ENCODE peak calls at places on chromosome 11, in four cellular contexts. One of them, this sample, is unnamed.

GRCh38 chr11:96235725-96236124 is 107.3 kb downstream of the MAML2 start:
- DNase-seq in K562: no peak
- DNase-seq in GM12878: no peak
- DNase-seq in HL-60: no peak
- DNase-seq in this sample: no peak

GRCh38 chr11:12275818-12276217 is 101.6 kb upstream of the PARVA start:
- DNase-seq in K562: no peak
- DNase-seq in GM12878: no peak
- DNase-seq in HL-60: no peak
- DNase-seq in this sample: no peak

GRCh38 chr11:44572884-44573283 is 7.4 kb downstream of the CD82 start:
- DNase-seq in K562: no peak
- DNase-seq in GM12878: no peak
- DNase-seq in HL-60: no peak
- DNase-seq in this sample: no peak

GRCh38 chr11:74473382-74474201 is 6.2 kb upstream of the KCNE3 start:
- DNase-seq in K562: no peak
- DNase-seq in GM12878: no peak
- DNase-seq in HL-60: no peak
- DNase-seq in this sample: no peak

GRCh38 chr11:102438311-102439062 is 14.1 kb downstream of the TMEM123 start:
- DNase-seq in K562: no peak
- DNase-seq in GM12878: no peak
- DNase-seq in HL-60: no peak
- DNase-seq in this sample: no peak

GRCh38 chr11:57493507-57494503 is 21.7 kb downstream of the SLC43A1 start:
- DNase-seq in K562: peak; percentile 69
- DNase-seq in GM12878: no peak
- DNase-seq in HL-60: no peak
- DNase-seq in this sample: peak; percentile 70

GRCh38 chr11:95358516-95359322 is 127.7 kb upstream of the SESN3 start:
- DNase-seq in K562: no peak
- DNase-seq in GM12878: no peak
- DNase-seq in HL-60: no peak
- DNase-seq in this sample: no peak

GRCh38 chr11:19642759-19643158 is 69.9 kb upstream of the NAV2 start:
- DNase-seq in K562: no peak
- DNase-seq in GM12878: no peak
- DNase-seq in HL-60: no peak
- DNase-seq in this sample: no peak

GRCh38 chr11:12017865-12018453 is 9.5 kb upstream of the DKK3 start:
- DNase-seq in K562: peak; percentile 25
- DNase-seq in GM12878: no peak
- DNase-seq in HL-60: no peak
- DNase-seq in this sample: no peak

GRCh38 chr11:43736502-43737193 is 56.1 kb downstream of the HSD17B12 start:
- DNase-seq in K562: no peak
- DNase-seq in GM12878: no peak
- DNase-seq in HL-60: no peak
- DNase-seq in this sample: no peak

GRCh38 chr11:11588890-11589289 is 32.9 kb downstream of the GALNT18 start:
- DNase-seq in K562: no peak
- DNase-seq in GM12878: no peak
- DNase-seq in HL-60: no peak
- DNase-seq in this sample: no peak

GRCh38 chr11:74462009-74462408 is 5.3 kb downstream of the KCNE3 start:
- DNase-seq in K562: peak; percentile 60
- DNase-seq in GM12878: no peak
- DNase-seq in HL-60: peak; percentile 95
- DNase-seq in this sample: no peak

GRCh38 chr11:81804858-81805257 is 928.8 kb downstream of the FAM181B start:
- DNase-seq in K562: no peak
- DNase-seq in GM12878: no peak
- DNase-seq in HL-60: no peak
- DNase-seq in this sample: no peak

GRCh38 chr11:108324587-108324986 is 101.7 kb downstream of the ATM start:
- DNase-seq in K562: no peak
- DNase-seq in GM12878: no peak
- DNase-seq in HL-60: no peak
- DNase-seq in this sample: no peak

GRCh38 chr11:63227521-63228107 is 15.8 kb downstream of the SLC22A25 start:
- DNase-seq in K562: no peak
- DNase-seq in GM12878: no peak
- DNase-seq in HL-60: no peak
- DNase-seq in this sample: no peak

GRCh38 chr11:5507177-5507576 is 2.6 kb downstream of the UBQLN3 start:
- DNase-seq in K562: peak; percentile 47
- DNase-seq in GM12878: no peak
- DNase-seq in HL-60: no peak
- DNase-seq in this sample: no peak

GRCh38 chr11:4072668-4073285 is 21.8 kb upstream of the RRM1 start:
- DNase-seq in K562: peak; percentile 72
- DNase-seq in GM12878: peak; percentile 51
- DNase-seq in HL-60: no peak
- DNase-seq in this sample: peak; percentile 29

GRCh38 chr11:12642040-12642439 is 32.2 kb upstream of the TEAD1 start:
- DNase-seq in K562: no peak
- DNase-seq in GM12878: no peak
- DNase-seq in HL-60: no peak
- DNase-seq in this sample: no peak

DNA sequence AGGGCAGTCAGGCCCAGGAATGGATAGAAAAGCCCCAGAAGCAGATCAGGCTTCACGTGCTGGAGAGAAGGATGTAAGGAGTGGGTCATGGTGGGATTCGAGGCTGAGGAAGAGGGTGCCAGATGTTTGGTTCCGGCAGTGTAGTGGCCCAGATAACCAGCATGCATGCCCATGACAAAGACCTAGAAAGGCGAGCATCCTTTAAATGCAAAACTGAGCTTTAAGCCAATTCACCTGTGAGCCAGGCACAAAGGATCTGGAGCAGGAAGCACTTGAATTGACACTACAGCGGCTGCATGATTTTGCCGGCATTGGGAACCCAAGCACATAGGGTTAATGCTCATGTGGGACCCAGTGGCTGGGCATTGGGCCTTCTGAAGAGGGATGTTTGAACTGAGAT is 185.5 kb downstream of the TRIM29 start:
- DNase-seq in K562: no peak
- DNase-seq in GM12878: no peak
- DNase-seq in HL-60: no peak
- DNase-seq in this sample: no peak
- TF ChIP-seq SPI1 in K562: no peak
- TF ChIP-seq SPI1 in GM12878: no peak
- TF ChIP-seq SPI1 in HL-60: no peak
- TF ChIP-seq SPI1 in this sample: no peak

GRCh38 chr11:92967178-92967577 is 2.3 kb upstream of the MTNR1B start:
- DNase-seq in K562: no peak
- DNase-seq in GM12878: no peak
- DNase-seq in HL-60: no peak
- DNase-seq in this sample: no peak

GRCh38 chr11:92969293-92969633 is 188 bp upstream of the MTNR1B start:
- DNase-seq in K562: no peak
- DNase-seq in GM12878: no peak
- DNase-seq in HL-60: no peak
- DNase-seq in this sample: no peak

GRCh38 chr11:92965196-92965595 is 4.3 kb upstream of the MTNR1B start:
- DNase-seq in K562: no peak
- DNase-seq in GM12878: no peak
- DNase-seq in HL-60: no peak
- DNase-seq in this sample: no peak

GRCh38 chr11:92972248-92972647 is 2.8 kb downstream of the MTNR1B start:
- DNase-seq in K562: no peak
- DNase-seq in GM12878: no peak
- DNase-seq in HL-60: no peak
- DNase-seq in this sample: no peak

GRCh38 chr11:92969634-92970347 is at the start of gene MTNR1B:
- DNase-seq in K562: no peak
- DNase-seq in GM12878: no peak
- DNase-seq in HL-60: no peak
- DNase-seq in this sample: no peak
- TF ChIP-seq SPI1 in K562: no peak
- TF ChIP-seq SPI1 in GM12878: no peak
- TF ChIP-seq SPI1 in HL-60: no peak
- TF ChIP-seq SPI1 in this sample: no peak

GRCh38 chr11:17259931-17260499 is 16.5 kb upstream of the NUCB2 start:
- DNase-seq in K562: peak; percentile 55
- DNase-seq in GM12878: no peak
- DNase-seq in HL-60: no peak
- DNase-seq in this sample: no peak

GRCh38 chr11:17258670-17259069 is 17.9 kb upstream of the NUCB2 start:
- DNase-seq in K562: peak; percentile 35
- DNase-seq in GM12878: no peak
- DNase-seq in HL-60: no peak
- DNase-seq in this sample: no peak

GRCh38 chr11:17257200-17257599 is 19.3 kb upstream of the NUCB2 start:
- DNase-seq in K562: peak; percentile 18
- DNase-seq in GM12878: no peak
- DNase-seq in HL-60: no peak
- DNase-seq in this sample: no peak

GRCh38 chr11:17259519-17259918 is 17.0 kb upstream of the NUCB2 start:
- DNase-seq in K562: no peak
- DNase-seq in GM12878: no peak
- DNase-seq in HL-60: no peak
- DNase-seq in this sample: no peak

DNA sequence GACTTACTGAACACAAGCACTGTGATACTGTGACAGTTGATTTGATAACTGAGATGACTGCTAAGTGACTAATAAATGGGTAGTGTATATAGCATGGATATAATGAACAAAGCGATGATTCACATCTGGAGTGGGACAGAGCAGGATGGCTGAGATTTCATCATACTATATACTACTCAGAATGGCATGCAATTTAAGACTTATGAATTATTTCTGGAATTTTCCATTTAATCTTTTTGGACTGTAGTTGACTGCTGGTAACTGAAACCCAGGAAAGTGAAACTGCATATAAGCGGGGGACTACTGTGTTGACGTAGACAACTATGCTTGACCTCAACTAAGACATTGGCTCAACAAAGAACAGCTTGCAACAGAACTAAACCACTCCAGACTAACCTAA is 20.0 kb upstream of the NUCB2 start:
- DNase-seq in K562: no peak
- DNase-seq in GM12878: no peak
- DNase-seq in HL-60: no peak
- DNase-seq in this sample: no peak
- TF ChIP-seq SPI1 in K562: no peak
- TF ChIP-seq SPI1 in GM12878: no peak
- TF ChIP-seq SPI1 in HL-60: no peak
- TF ChIP-seq SPI1 in this sample: no peak

DNA sequence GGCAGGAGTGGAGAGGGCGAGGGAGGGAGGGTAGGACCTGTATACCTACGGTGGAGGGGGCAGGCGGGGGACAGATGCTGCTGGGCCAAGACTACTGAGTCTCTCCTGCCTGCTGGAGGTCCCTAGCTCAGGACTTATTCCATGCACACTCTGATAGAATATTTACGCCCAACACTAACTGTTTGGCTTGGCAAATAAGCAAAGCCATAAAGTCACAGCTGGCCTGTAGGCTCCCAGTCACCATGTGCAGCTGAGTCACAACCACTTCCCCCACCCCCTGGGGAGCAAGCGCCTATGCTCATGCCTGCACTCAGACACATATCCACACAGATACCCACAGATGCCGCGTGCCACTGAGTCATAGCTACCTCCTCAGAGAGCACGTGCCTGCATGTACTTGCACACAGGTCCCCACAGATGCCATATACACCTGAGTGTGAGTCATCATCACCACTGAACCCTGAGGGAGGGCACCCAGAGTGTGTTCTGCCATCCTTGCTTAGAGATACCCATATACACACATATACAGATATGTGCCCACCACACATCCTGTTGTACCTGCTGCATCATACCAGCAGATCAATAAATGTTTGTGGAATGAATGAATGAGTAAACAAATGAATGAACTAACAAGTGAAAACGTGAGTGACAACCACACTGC is 95.8 kb downstream of the SWAP70 start:
- DNase-seq in K562: peak; percentile 45
- DNase-seq in GM12878: peak; percentile 74
- DNase-seq in HL-60: peak; percentile 87
- DNase-seq in this sample: no peak
- TF ChIP-seq SPI1 in K562: peak; percentile 47
- TF ChIP-seq SPI1 in GM12878: no peak
- TF ChIP-seq SPI1 in HL-60: peak; percentile 55
- TF ChIP-seq SPI1 in this sample: peak; percentile 28

DNA sequence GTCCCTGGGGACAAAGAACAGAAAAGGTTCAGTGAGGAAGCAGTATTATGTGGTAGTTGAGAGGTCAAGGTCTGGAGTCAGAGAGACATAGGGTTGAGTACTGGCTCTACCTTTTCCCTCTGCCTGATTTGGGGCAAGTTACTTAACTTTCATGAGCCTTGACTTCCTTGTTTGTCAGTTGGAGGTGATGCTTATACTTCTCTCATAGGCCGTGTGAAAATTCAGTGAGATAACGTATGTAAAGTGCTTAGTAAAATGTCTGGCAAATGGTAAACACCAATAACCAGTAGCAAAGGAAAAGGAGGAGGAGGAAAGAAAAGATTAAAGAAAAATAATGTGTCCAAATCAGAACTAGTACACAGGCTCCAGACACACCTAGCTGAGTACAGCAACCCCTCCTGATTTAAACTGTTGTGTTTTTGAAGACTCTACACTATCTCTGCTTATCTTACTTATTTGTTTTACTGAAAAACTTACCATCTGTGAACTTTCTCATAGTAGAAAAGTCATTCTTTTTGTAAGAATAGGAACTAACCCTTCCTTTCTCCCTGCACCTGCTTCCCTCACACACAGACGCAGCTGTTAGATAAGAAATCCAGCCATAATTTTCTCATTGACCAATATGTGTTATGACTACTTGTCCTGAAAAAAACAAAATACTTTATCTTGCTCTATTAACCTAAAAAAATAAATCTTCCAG is 126.9 kb downstream of the CD44 start:
- DNase-seq in K562: no peak
- DNase-seq in GM12878: no peak
- DNase-seq in HL-60: no peak
- DNase-seq in this sample: no peak
- TF ChIP-seq SPI1 in K562: no peak
- TF ChIP-seq SPI1 in GM12878: no peak
- TF ChIP-seq SPI1 in HL-60: no peak
- TF ChIP-seq SPI1 in this sample: no peak